ENCODE peak calls at places on chromosomes 16 and 17, in five cellular contexts. One of them, this sample, is unnamed. For H3K9me3 and H3K27me3, the result is how much of the 10 kb centered on the place peaks cover.

GRCh38 chr16:3781421-3781820 is 64.1 kb upstream of the TRAP1 start:
- DNase-seq in neural progenitor cell: no peak
- DNase-seq in endodermal cell: no peak
- DNase-seq in CD8-positive, alpha-beta memory T cell: no peak
- DNase-seq in gastrocnemius medialis: no peak
- DNase-seq in this sample: no peak

GRCh38 chr16:78996806-78997205 is 603.7 kb downstream of the MAF start:
- DNase-seq in CD8-positive, alpha-beta memory T cell: no peak
- DNase-seq in endodermal cell: no peak
- DNase-seq in neural progenitor cell: no peak
- DNase-seq in gastrocnemius medialis: no peak
- DNase-seq in this sample: no peak

GRCh38 chr16:2500937-2501750 is 12.6 kb upstream of the ATP6V0C start:
- DNase-seq in CD8-positive, alpha-beta memory T cell: peak
- DNase-seq in endodermal cell: peak
- DNase-seq in gastrocnemius medialis: peak
- DNase-seq in neural progenitor cell: peak
- DNase-seq in this sample: no peak

GRCh38 chr16:11067697-11068141 is 123.4 kb downstream of the CLEC16A start:
- DNase-seq in endodermal cell: no peak
- DNase-seq in neural progenitor cell: no peak
- DNase-seq in CD8-positive, alpha-beta memory T cell: no peak
- DNase-seq in gastrocnemius medialis: no peak
- DNase-seq in this sample: no peak

GRCh38 chr16:10252155-10252554 is 69.9 kb upstream of the GRIN2A start:
- DNase-seq in CD8-positive, alpha-beta memory T cell: no peak
- DNase-seq in gastrocnemius medialis: no peak
- DNase-seq in neural progenitor cell: no peak
- DNase-seq in endodermal cell: no peak
- DNase-seq in this sample: no peak

GRCh38 chr16:87229230-87230192 is 87.7 kb downstream of the C16orf95 start:
- DNase-seq in neural progenitor cell: no peak
- DNase-seq in endodermal cell: no peak
- DNase-seq in CD8-positive, alpha-beta memory T cell: no peak
- DNase-seq in gastrocnemius medialis: no peak
- DNase-seq in this sample: no peak

GRCh38 chr17:74935585-74936469 is at the start of gene OTOP3:
- DNase-seq in endodermal cell: peak
- DNase-seq in neural progenitor cell: peak
- DNase-seq in CD8-positive, alpha-beta memory T cell: no peak
- DNase-seq in gastrocnemius medialis: no peak
- DNase-seq in this sample: no peak

GRCh38 chr17:21126645-21127507 is at the start of gene DHRS7B:
- DNase-seq in neural progenitor cell: peak
- DNase-seq in endodermal cell: peak
- DNase-seq in gastrocnemius medialis: peak
- DNase-seq in CD8-positive, alpha-beta memory T cell: peak
- DNase-seq in this sample: peak

GRCh38 chr16:57301126-57301817 is 16.8 kb upstream of the PLLP start:
- DNase-seq in endodermal cell: peak
- DNase-seq in neural progenitor cell: no peak
- DNase-seq in gastrocnemius medialis: no peak
- DNase-seq in CD8-positive, alpha-beta memory T cell: no peak
- DNase-seq in this sample: peak

GRCh38 chr17:48542956-48543853 is 1.7 kb downstream of the HOXB2 start:
- DNase-seq in endodermal cell: peak
- DNase-seq in CD8-positive, alpha-beta memory T cell: peak
- DNase-seq in gastrocnemius medialis: peak
- DNase-seq in neural progenitor cell: peak
- DNase-seq in this sample: no peak

GRCh38 chr16:11535494-11535893 is 51.2 kb downstream of the LITAF start:
- DNase-seq in CD8-positive, alpha-beta memory T cell: no peak
- DNase-seq in gastrocnemius medialis: no peak
- DNase-seq in neural progenitor cell: no peak
- DNase-seq in endodermal cell: no peak
- DNase-seq in this sample: no peak

GRCh38 chr17:1511290-1511689 is 5.1 kb downstream of the INPP5K start:
- DNase-seq in CD8-positive, alpha-beta memory T cell: no peak
- DNase-seq in neural progenitor cell: no peak
- DNase-seq in endodermal cell: no peak
- DNase-seq in gastrocnemius medialis: peak
- DNase-seq in this sample: no peak

GRCh38 chr17:15493031-15493750 is 25.8 kb upstream of the CDRT4 start:
- DNase-seq in gastrocnemius medialis: no peak
- DNase-seq in endodermal cell: peak
- DNase-seq in CD8-positive, alpha-beta memory T cell: no peak
- DNase-seq in neural progenitor cell: peak
- DNase-seq in this sample: no peak

GRCh38 chr17:35373984-35374765 is 754 bp upstream of the SLFN11 start:
- DNase-seq in endodermal cell: peak
- DNase-seq in CD8-positive, alpha-beta memory T cell: peak
- DNase-seq in neural progenitor cell: peak
- DNase-seq in gastrocnemius medialis: peak
- DNase-seq in this sample: peak

GRCh38 chr16:56998352-56998751 is 9.0 kb downstream of the NLRC5 start:
- DNase-seq in neural progenitor cell: no peak
- DNase-seq in gastrocnemius medialis: no peak
- DNase-seq in CD8-positive, alpha-beta memory T cell: peak
- DNase-seq in endodermal cell: no peak
- DNase-seq in this sample: no peak

GRCh38 chr17:36728030-36728991 is 126.9 kb downstream of the MRM1 start:
- DNase-seq in CD8-positive, alpha-beta memory T cell: no peak
- DNase-seq in neural progenitor cell: no peak
- DNase-seq in endodermal cell: peak
- DNase-seq in gastrocnemius medialis: no peak
- DNase-seq in this sample: no peak

GRCh38 chr17:67055041-67055443 is 10.7 kb downstream of the CACNG1 start:
- DNase-seq in endodermal cell: peak
- DNase-seq in neural progenitor cell: no peak
- DNase-seq in CD8-positive, alpha-beta memory T cell: peak
- DNase-seq in gastrocnemius medialis: peak
- DNase-seq in this sample: no peak

GRCh38 chr16:1019234-1019933 is 37.8 kb downstream of the SOX8 start:
- DNase-seq in endodermal cell: no peak
- DNase-seq in CD8-positive, alpha-beta memory T cell: no peak
- DNase-seq in neural progenitor cell: peak
- DNase-seq in gastrocnemius medialis: peak
- DNase-seq in this sample: no peak

GRCh38 chr17:32546031-32546444 is 59.2 kb downstream of the CDK5R1 start:
- DNase-seq in neural progenitor cell: peak
- DNase-seq in endodermal cell: peak
- DNase-seq in gastrocnemius medialis: no peak
- DNase-seq in CD8-positive, alpha-beta memory T cell: no peak
- DNase-seq in this sample: no peak

GRCh38 chr17:68892658-68893057 is 62.5 kb downstream of the ABCA8 start:
- DNase-seq in endodermal cell: no peak
- DNase-seq in CD8-positive, alpha-beta memory T cell: no peak
- DNase-seq in gastrocnemius medialis: no peak
- DNase-seq in neural progenitor cell: no peak
- DNase-seq in this sample: no peak

GRCh38 chr17:38897176-38897575 is 27.3 kb downstream of the LASP1 start:
- DNase-seq in gastrocnemius medialis: peak
- DNase-seq in CD8-positive, alpha-beta memory T cell: no peak
- DNase-seq in neural progenitor cell: no peak
- DNase-seq in endodermal cell: no peak
- DNase-seq in this sample: no peak

GRCh38 chr16:16925432-16925831 is 545.3 kb downstream of the XYLT1 start:
- DNase-seq in endodermal cell: no peak
- DNase-seq in CD8-positive, alpha-beta memory T cell: no peak
- DNase-seq in neural progenitor cell: no peak
- DNase-seq in gastrocnemius medialis: no peak
- DNase-seq in this sample: no peak

GRCh38 chr17:29291163-29291752 is 2.7 kb downstream of the NUFIP2 start:
- DNase-seq in endodermal cell: no peak
- DNase-seq in neural progenitor cell: peak
- DNase-seq in gastrocnemius medialis: no peak
- DNase-seq in CD8-positive, alpha-beta memory T cell: no peak
- DNase-seq in this sample: no peak

GRCh38 chr16:87956169-87956770 is 5.0 kb downstream of the BANP start:
- DNase-seq in neural progenitor cell: peak
- DNase-seq in gastrocnemius medialis: peak
- DNase-seq in CD8-positive, alpha-beta memory T cell: peak
- DNase-seq in endodermal cell: peak
- DNase-seq in this sample: no peak

GRCh38 chr16:67260426-67261063 is 11.8 kb downstream of the SLC9A5 start:
- DNase-seq in CD8-positive, alpha-beta memory T cell: no peak
- DNase-seq in gastrocnemius medialis: peak
- DNase-seq in endodermal cell: peak
- DNase-seq in neural progenitor cell: peak
- DNase-seq in this sample: peak

GRCh38 chr16:53629151-53629550 is 74.5 kb downstream of the RPGRIP1L start:
- DNase-seq in gastrocnemius medialis: no peak
- DNase-seq in endodermal cell: no peak
- DNase-seq in CD8-positive, alpha-beta memory T cell: no peak
- DNase-seq in neural progenitor cell: no peak
- DNase-seq in this sample: no peak

GRCh38 chr17:82949361-82949760 is 109.5 kb upstream of the ZNF750 start:
- DNase-seq in gastrocnemius medialis: no peak
- DNase-seq in endodermal cell: no peak
- DNase-seq in neural progenitor cell: no peak
- DNase-seq in CD8-positive, alpha-beta memory T cell: peak
- DNase-seq in this sample: peak
- H3K9me3 ChIP-seq in gastrocnemius medialis: under half
- H3K9me3 ChIP-seq in endodermal cell: half or more
- H3K9me3 ChIP-seq in neural progenitor cell: under half
- H3K9me3 ChIP-seq in CD8-positive, alpha-beta memory T cell: under half
- H3K9me3 ChIP-seq in this sample: under half

DNA sequence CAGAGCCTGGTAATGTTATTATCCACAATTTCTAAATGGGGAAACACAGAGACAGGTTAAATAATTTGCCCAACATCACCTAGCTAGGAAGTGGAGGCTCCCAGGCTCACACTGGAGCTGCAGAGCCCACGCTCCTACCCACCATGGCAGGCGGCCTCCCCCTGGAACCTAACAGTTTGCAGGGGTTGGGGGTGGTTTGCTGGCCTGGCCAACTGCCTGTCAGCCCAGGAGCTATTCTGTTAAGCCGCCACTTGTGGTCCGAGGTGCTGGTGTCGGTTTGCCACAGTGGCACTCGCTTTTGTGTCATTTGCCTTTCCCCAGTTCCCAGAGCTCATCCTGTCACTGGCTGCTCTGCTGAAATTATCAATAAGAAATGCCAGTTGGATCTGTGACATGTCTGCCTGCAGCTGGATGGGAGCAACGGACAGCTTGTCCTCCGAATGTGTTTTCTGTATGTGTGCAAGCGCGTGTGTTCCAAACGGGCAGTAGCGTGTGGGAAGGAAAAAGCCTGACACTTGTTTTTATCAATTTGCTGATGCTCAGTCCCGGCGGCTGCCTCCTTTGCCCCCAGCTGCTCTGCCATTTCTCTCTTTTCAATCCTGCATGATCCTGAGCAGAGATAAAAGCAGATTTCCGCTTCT is 3.8 kb downstream of the PRCD start:
- DNase-seq in CD8-positive, alpha-beta memory T cell: no peak
- DNase-seq in endodermal cell: no peak
- DNase-seq in gastrocnemius medialis: no peak
- DNase-seq in neural progenitor cell: peak
- DNase-seq in this sample: no peak
- H3K27me3 ChIP-seq in CD8-positive, alpha-beta memory T cell: under half
- H3K27me3 ChIP-seq in endodermal cell: under half
- H3K27me3 ChIP-seq in gastrocnemius medialis: under half
- H3K27me3 ChIP-seq in neural progenitor cell: under half
- H3K27me3 ChIP-seq in this sample: under half

DNA sequence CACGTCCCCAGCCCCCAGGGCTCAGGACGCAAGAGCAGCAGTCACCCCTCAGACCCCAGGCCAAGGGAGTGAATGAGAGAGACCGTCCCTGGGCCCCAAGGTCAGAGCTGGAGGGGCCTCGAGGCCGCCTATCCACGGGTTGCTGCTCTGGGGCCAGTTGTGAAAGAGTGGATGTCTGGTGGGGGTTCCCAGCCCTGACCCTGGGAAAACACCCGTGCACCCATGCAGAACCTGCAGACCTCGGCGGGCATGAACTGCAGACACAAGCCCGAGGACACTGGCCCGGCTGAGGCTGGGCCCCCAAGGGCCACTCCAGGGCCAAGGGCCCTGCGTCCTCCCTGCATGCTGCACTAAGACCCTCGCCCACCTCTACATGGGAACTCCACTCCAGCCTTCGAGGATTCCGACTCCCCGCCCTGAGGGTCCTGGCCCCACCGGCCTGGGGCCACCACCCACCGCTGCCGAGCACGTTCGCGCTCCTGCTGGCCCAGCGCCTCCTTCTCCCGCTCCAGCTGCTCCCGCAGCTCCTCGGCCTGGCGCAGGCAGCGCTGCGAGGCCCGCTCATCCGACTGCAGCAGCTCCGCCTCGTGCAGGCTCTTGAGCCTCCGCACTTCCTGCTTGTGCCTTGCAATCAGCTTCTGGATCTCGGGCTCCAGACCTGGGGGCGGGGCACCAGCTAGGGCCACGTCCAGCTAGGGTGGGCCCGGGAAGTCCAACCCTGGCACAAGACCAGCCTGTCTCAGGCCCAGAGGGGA is 27.6 kb upstream of the AATK start:
- DNase-seq in gastrocnemius medialis: no peak
- DNase-seq in CD8-positive, alpha-beta memory T cell: no peak
- DNase-seq in neural progenitor cell: no peak
- DNase-seq in endodermal cell: no peak
- DNase-seq in this sample: no peak
- H3K9me3 ChIP-seq in gastrocnemius medialis: under half
- H3K9me3 ChIP-seq in CD8-positive, alpha-beta memory T cell: under half
- H3K9me3 ChIP-seq in neural progenitor cell: under half
- H3K9me3 ChIP-seq in endodermal cell: under half
- H3K9me3 ChIP-seq in this sample: under half

DNA sequence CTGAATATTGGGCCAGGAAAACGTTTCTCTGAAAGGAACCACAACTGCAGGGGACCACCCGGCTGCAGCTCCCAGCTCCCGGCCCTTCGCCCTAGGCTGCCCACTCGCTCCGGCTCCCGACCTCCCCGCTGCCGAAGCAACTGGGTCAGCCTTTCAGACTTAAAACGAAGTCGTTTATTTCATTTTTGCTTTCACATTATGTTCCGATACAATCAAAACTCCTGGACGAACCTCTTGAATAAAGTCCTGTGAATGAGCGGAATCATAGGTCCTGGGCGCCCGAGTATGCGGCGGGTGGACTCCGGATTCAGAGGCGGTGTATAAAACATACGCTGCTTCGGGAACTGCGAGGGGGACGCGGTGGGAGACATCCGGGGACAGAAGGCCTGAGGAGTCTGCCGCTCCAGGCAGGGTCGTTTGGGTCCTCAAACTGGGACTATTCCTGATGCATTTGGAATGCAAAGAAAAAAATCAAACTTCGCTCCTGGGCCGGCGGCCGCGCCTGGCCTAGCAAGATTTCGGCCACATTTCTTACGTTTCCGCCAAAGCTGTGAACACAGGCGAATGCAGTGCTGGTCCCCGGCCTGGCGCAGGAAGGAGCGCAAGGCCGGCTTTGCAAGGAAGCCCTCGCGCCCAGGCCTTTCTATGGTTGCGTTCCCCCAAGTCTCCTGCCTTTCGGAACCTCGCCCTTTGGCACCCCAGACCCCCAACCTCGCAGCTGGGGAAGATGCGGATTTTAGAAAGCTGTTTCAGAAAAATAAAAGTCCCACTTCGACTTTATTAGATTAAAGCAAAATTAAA is 3.7 kb downstream of the CBLN1 start:
- DNase-seq in endodermal cell: peak
- DNase-seq in CD8-positive, alpha-beta memory T cell: no peak
- DNase-seq in gastrocnemius medialis: no peak
- DNase-seq in neural progenitor cell: peak
- DNase-seq in this sample: no peak
- H3K27me3 ChIP-seq in endodermal cell: half or more
- H3K27me3 ChIP-seq in CD8-positive, alpha-beta memory T cell: under half
- H3K27me3 ChIP-seq in gastrocnemius medialis: half or more
- H3K27me3 ChIP-seq in neural progenitor cell: half or more
- H3K27me3 ChIP-seq in this sample: half or more

GRCh38 chr16:81347425-81347824 is 32.7 kb downstream of the GAN start:
- DNase-seq in endodermal cell: no peak
- DNase-seq in neural progenitor cell: no peak
- DNase-seq in CD8-positive, alpha-beta memory T cell: no peak
- DNase-seq in gastrocnemius medialis: no peak
- DNase-seq in this sample: no peak
- H3K9me3 ChIP-seq in endodermal cell: under half
- H3K9me3 ChIP-seq in neural progenitor cell: under half
- H3K9me3 ChIP-seq in CD8-positive, alpha-beta memory T cell: under half
- H3K9me3 ChIP-seq in gastrocnemius medialis: under half
- H3K9me3 ChIP-seq in this sample: under half